ENCODE peak calls at places on chromosomes 1 and 21, in eight cellular contexts. One of them, this sample, is unnamed. For H3K36me3, the result is how much of the 10 kb centered on the place peaks cover.

GRCh38 chr1:85320371-85321131 is 44.1 kb upstream of the BCL10 start:
- DNase-seq in kidney: no peak
- DNase-seq in ascending aorta: no peak
- DNase-seq in astrocyte: peak
- DNase-seq in mammary epithelial cell: peak
- DNase-seq in breast epithelium: no peak
- DNase-seq in pancreas: no peak
- DNase-seq in OCI-LY7: no peak
- DNase-seq in this sample: no peak

GRCh38 chr1:221858758-221859157 is 116.9 kb upstream of the DUSP10 start:
- DNase-seq in mammary epithelial cell: peak
- DNase-seq in OCI-LY7: no peak
- DNase-seq in astrocyte: peak
- DNase-seq in ascending aorta: no peak
- DNase-seq in breast epithelium: no peak
- DNase-seq in kidney: no peak
- DNase-seq in pancreas: no peak
- DNase-seq in this sample: no peak

GRCh38 chr1:241706257-241706656 is 54.2 kb downstream of the WDR64 start:
- DNase-seq in pancreas: no peak
- DNase-seq in ascending aorta: no peak
- DNase-seq in breast epithelium: no peak
- DNase-seq in OCI-LY7: no peak
- DNase-seq in kidney: no peak
- DNase-seq in mammary epithelial cell: peak
- DNase-seq in astrocyte: peak
- DNase-seq in this sample: no peak

GRCh38 chr1:64469614-64469976 is 334 bp upstream of the CACHD1 start:
- DNase-seq in pancreas: no peak
- DNase-seq in astrocyte: no peak
- DNase-seq in OCI-LY7: no peak
- DNase-seq in breast epithelium: no peak
- DNase-seq in ascending aorta: no peak
- DNase-seq in mammary epithelial cell: peak
- DNase-seq in kidney: no peak
- DNase-seq in this sample: no peak

GRCh38 chr1:28592314-28593071 is 428 bp downstream of the RAB42 start:
- DNase-seq in kidney: no peak
- DNase-seq in pancreas: peak
- DNase-seq in breast epithelium: no peak
- DNase-seq in mammary epithelial cell: no peak
- DNase-seq in astrocyte: no peak
- DNase-seq in ascending aorta: no peak
- DNase-seq in OCI-LY7: no peak
- DNase-seq in this sample: peak

GRCh38 chr21:44785620-44786344 is 15.8 kb downstream of the UBE2G2 start:
- DNase-seq in ascending aorta: no peak
- DNase-seq in pancreas: no peak
- DNase-seq in astrocyte: peak
- DNase-seq in mammary epithelial cell: no peak
- DNase-seq in OCI-LY7: no peak
- DNase-seq in kidney: no peak
- DNase-seq in breast epithelium: no peak
- DNase-seq in this sample: no peak

GRCh38 chr21:32360401-32360981 is 32.3 kb downstream of the URB1 start:
- DNase-seq in mammary epithelial cell: peak
- DNase-seq in pancreas: no peak
- DNase-seq in breast epithelium: no peak
- DNase-seq in ascending aorta: no peak
- DNase-seq in astrocyte: no peak
- DNase-seq in OCI-LY7: no peak
- DNase-seq in kidney: no peak
- DNase-seq in this sample: no peak

GRCh38 chr1:53145942-53146708 is 3.7 kb upstream of the SLC1A7 start:
- DNase-seq in pancreas: peak
- DNase-seq in OCI-LY7: no peak
- DNase-seq in astrocyte: peak
- DNase-seq in kidney: peak
- DNase-seq in ascending aorta: no peak
- DNase-seq in mammary epithelial cell: peak
- DNase-seq in breast epithelium: no peak
- DNase-seq in this sample: peak

GRCh38 chr1:221945669-221946068 is 203.8 kb upstream of the DUSP10 start:
- DNase-seq in mammary epithelial cell: no peak
- DNase-seq in OCI-LY7: no peak
- DNase-seq in pancreas: no peak
- DNase-seq in astrocyte: no peak
- DNase-seq in ascending aorta: no peak
- DNase-seq in breast epithelium: no peak
- DNase-seq in kidney: no peak
- DNase-seq in this sample: no peak

GRCh38 chr1:214281902-214282695 is 1.1 kb downstream of the SMYD2 start:
- DNase-seq in OCI-LY7: peak
- DNase-seq in kidney: no peak
- DNase-seq in pancreas: no peak
- DNase-seq in astrocyte: peak
- DNase-seq in ascending aorta: no peak
- DNase-seq in mammary epithelial cell: peak
- DNase-seq in breast epithelium: peak
- DNase-seq in this sample: peak

GRCh38 chr1:219174672-219175564 is 1.2 kb downstream of the LYPLAL1 start:
- DNase-seq in kidney: no peak
- DNase-seq in mammary epithelial cell: peak
- DNase-seq in astrocyte: peak
- DNase-seq in pancreas: no peak
- DNase-seq in ascending aorta: no peak
- DNase-seq in breast epithelium: no peak
- DNase-seq in OCI-LY7: peak
- DNase-seq in this sample: no peak

GRCh38 chr1:227947425-227947677 is 381 bp downstream of the WNT9A start:
- DNase-seq in ascending aorta: no peak
- DNase-seq in pancreas: no peak
- DNase-seq in mammary epithelial cell: peak
- DNase-seq in breast epithelium: peak
- DNase-seq in OCI-LY7: no peak
- DNase-seq in kidney: no peak
- DNase-seq in astrocyte: no peak
- DNase-seq in this sample: no peak

GRCh38 chr1:205664399-205665108 is 15.8 kb downstream of the SLC45A3 start:
- DNase-seq in mammary epithelial cell: peak
- DNase-seq in OCI-LY7: peak
- DNase-seq in ascending aorta: no peak
- DNase-seq in kidney: peak
- DNase-seq in pancreas: no peak
- DNase-seq in astrocyte: no peak
- DNase-seq in breast epithelium: no peak
- DNase-seq in this sample: no peak

GRCh38 chr1:11790880-11791715 is 14.7 kb downstream of the MTHFR start:
- DNase-seq in mammary epithelial cell: peak
- DNase-seq in astrocyte: peak
- DNase-seq in OCI-LY7: no peak
- DNase-seq in pancreas: peak
- DNase-seq in breast epithelium: peak
- DNase-seq in ascending aorta: peak
- DNase-seq in kidney: peak
- DNase-seq in this sample: peak

GRCh38 chr1:204108312-204109141 is 35.6 kb downstream of the SOX13 start:
- DNase-seq in OCI-LY7: no peak
- DNase-seq in pancreas: no peak
- DNase-seq in breast epithelium: no peak
- DNase-seq in ascending aorta: no peak
- DNase-seq in kidney: peak
- DNase-seq in astrocyte: no peak
- DNase-seq in mammary epithelial cell: no peak
- DNase-seq in this sample: no peak

GRCh38 chr1:158146165-158146564 is 34.5 kb upstream of the CD1D start:
- DNase-seq in kidney: no peak
- DNase-seq in ascending aorta: no peak
- DNase-seq in OCI-LY7: no peak
- DNase-seq in breast epithelium: no peak
- DNase-seq in astrocyte: peak
- DNase-seq in pancreas: no peak
- DNase-seq in mammary epithelial cell: peak
- DNase-seq in this sample: no peak

GRCh38 chr1:152473887-152474537 is 36.6 kb upstream of the LCE5A start:
- DNase-seq in kidney: no peak
- DNase-seq in ascending aorta: no peak
- DNase-seq in mammary epithelial cell: peak
- DNase-seq in astrocyte: no peak
- DNase-seq in OCI-LY7: no peak
- DNase-seq in breast epithelium: no peak
- DNase-seq in pancreas: no peak
- DNase-seq in this sample: no peak

GRCh38 chr1:111990878-111991760 is 1.7 kb upstream of the KCND3 start:
- DNase-seq in mammary epithelial cell: peak
- DNase-seq in pancreas: peak
- DNase-seq in astrocyte: no peak
- DNase-seq in kidney: peak
- DNase-seq in breast epithelium: peak
- DNase-seq in OCI-LY7: peak
- DNase-seq in ascending aorta: no peak
- DNase-seq in this sample: peak

GRCh38 chr1:1356796-1357401 is 1.5 kb downstream of the MXRA8 start:
- DNase-seq in mammary epithelial cell: no peak
- DNase-seq in pancreas: peak
- DNase-seq in astrocyte: no peak
- DNase-seq in breast epithelium: no peak
- DNase-seq in ascending aorta: no peak
- DNase-seq in kidney: peak
- DNase-seq in OCI-LY7: no peak
- DNase-seq in this sample: no peak

GRCh38 chr1:60825593-60825992 is 256.8 kb upstream of the NFIA start:
- DNase-seq in OCI-LY7: no peak
- DNase-seq in ascending aorta: no peak
- DNase-seq in pancreas: no peak
- DNase-seq in kidney: peak
- DNase-seq in astrocyte: no peak
- DNase-seq in breast epithelium: no peak
- DNase-seq in mammary epithelial cell: no peak
- DNase-seq in this sample: no peak
- TF ChIP-seq CTCF in OCI-LY7: no peak
- TF ChIP-seq CTCF in ascending aorta: no peak
- TF ChIP-seq CTCF in pancreas: no peak
- TF ChIP-seq CTCF in kidney: no peak
- TF ChIP-seq CTCF in astrocyte: no peak
- TF ChIP-seq CTCF in breast epithelium: no peak
- TF ChIP-seq CTCF in mammary epithelial cell: no peak
- TF ChIP-seq CTCF in this sample: no peak

GRCh38 chr1:180002437-180002836 is 47.8 kb downstream of the CEP350 start:
- DNase-seq in mammary epithelial cell: peak
- DNase-seq in pancreas: no peak
- DNase-seq in kidney: no peak
- DNase-seq in astrocyte: peak
- DNase-seq in OCI-LY7: no peak
- DNase-seq in ascending aorta: no peak
- DNase-seq in breast epithelium: no peak
- DNase-seq in this sample: no peak
- H3K36me3 ChIP-seq in mammary epithelial cell: under half
- H3K36me3 ChIP-seq in pancreas: under half
- H3K36me3 ChIP-seq in kidney: under half
- H3K36me3 ChIP-seq in astrocyte: under half
- H3K36me3 ChIP-seq in OCI-LY7: half or more
- H3K36me3 ChIP-seq in ascending aorta: under half
- H3K36me3 ChIP-seq in breast epithelium: under half
- H3K36me3 ChIP-seq in this sample: under half

GRCh38 chr1:226738995-226739695 is at the start of gene ITPKB:
- DNase-seq in mammary epithelial cell: peak
- DNase-seq in breast epithelium: peak
- DNase-seq in ascending aorta: no peak
- DNase-seq in kidney: peak
- DNase-seq in astrocyte: peak
- DNase-seq in pancreas: no peak
- DNase-seq in OCI-LY7: peak
- DNase-seq in this sample: peak

GRCh38 chr1:226737819-226738420 is 1.2 kb downstream of the ITPKB start:
- DNase-seq in pancreas: peak
- DNase-seq in OCI-LY7: peak
- DNase-seq in kidney: peak
- DNase-seq in ascending aorta: no peak
- DNase-seq in mammary epithelial cell: peak
- DNase-seq in astrocyte: no peak
- DNase-seq in breast epithelium: peak
- DNase-seq in this sample: peak

GRCh38 chr1:226738421-226738994 is 574 bp downstream of the ITPKB start:
- DNase-seq in breast epithelium: no peak
- DNase-seq in pancreas: peak
- DNase-seq in mammary epithelial cell: peak
- DNase-seq in astrocyte: no peak
- DNase-seq in kidney: peak
- DNase-seq in ascending aorta: no peak
- DNase-seq in OCI-LY7: peak
- DNase-seq in this sample: peak

GRCh38 chr1:226741009-226741408 is 1.9 kb upstream of the ITPKB start:
- DNase-seq in mammary epithelial cell: no peak
- DNase-seq in OCI-LY7: peak
- DNase-seq in astrocyte: no peak
- DNase-seq in ascending aorta: no peak
- DNase-seq in pancreas: no peak
- DNase-seq in kidney: no peak
- DNase-seq in breast epithelium: no peak
- DNase-seq in this sample: no peak

DNA sequence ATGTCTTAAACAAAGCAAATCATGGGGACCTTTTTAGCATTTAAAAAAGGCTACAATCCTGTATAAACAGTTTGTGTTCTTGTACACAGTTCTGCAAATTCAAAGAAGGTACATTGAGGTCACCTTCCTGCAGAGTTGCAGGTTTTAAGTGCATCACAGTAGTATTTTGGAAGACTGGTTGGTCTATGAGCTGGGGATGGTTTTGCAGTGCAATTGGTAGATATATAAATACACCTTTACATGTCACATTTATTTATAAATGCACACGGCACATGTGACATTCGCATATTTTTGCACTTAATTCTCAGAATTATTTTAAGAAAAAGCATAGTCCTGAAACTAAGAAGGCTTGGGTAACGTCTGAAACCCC is 599 bp upstream of the ITPKB start:
- DNase-seq in kidney: no peak
- DNase-seq in OCI-LY7: peak
- DNase-seq in breast epithelium: no peak
- DNase-seq in mammary epithelial cell: no peak
- DNase-seq in pancreas: no peak
- DNase-seq in astrocyte: no peak
- DNase-seq in ascending aorta: no peak
- DNase-seq in this sample: no peak
- H3K27ac ChIP-seq in kidney: peak
- H3K27ac ChIP-seq in OCI-LY7: peak
- H3K27ac ChIP-seq in breast epithelium: peak
- H3K27ac ChIP-seq in mammary epithelial cell: no peak
- H3K27ac ChIP-seq in pancreas: peak
- H3K27ac ChIP-seq in astrocyte: no peak
- H3K27ac ChIP-seq in ascending aorta: no peak
- H3K27ac ChIP-seq in this sample: peak

DNA sequence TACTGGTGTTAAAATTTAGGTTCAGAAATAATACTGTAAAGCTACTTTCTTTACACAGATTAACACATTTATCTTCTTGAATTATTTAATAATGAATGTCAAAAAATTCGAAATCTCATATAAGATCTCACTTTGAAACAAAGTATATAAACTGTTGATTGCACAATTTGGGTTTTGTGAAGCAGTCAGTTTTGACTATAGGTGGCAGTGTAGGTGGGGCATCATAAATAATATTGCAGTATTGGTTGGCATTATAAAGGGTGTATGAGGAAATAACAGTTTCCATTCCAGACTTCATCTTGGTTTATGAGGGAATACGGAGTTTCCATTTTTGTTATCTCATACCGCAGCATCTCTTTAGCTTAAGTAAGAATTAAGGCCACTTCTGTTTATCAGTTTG is 49.9 kb downstream of the SUCO start:
- DNase-seq in OCI-LY7: no peak
- DNase-seq in pancreas: no peak
- DNase-seq in kidney: no peak
- DNase-seq in ascending aorta: no peak
- DNase-seq in astrocyte: no peak
- DNase-seq in breast epithelium: no peak
- DNase-seq in mammary epithelial cell: no peak
- DNase-seq in this sample: no peak
- TF ChIP-seq CTCF in OCI-LY7: peak
- TF ChIP-seq CTCF in pancreas: no peak
- TF ChIP-seq CTCF in kidney: no peak
- TF ChIP-seq CTCF in ascending aorta: no peak
- TF ChIP-seq CTCF in astrocyte: no peak
- TF ChIP-seq CTCF in breast epithelium: no peak
- TF ChIP-seq CTCF in mammary epithelial cell: peak
- TF ChIP-seq CTCF in this sample: no peak

This sample was measured in lower lobe of right lung.